ENCODE peak calls at places on chromosome X, in five cellular contexts. M, R, V, E and W are unnamed samples.

GRCh38 chrX:109440475-109440874 is 41.4 kb downstream of the GUCY2F start:
- DNase-seq in V (peak), E (no peak), R (no peak), M (no peak), W (no peak)

GRCh38 chrX:50769389-50770063 is 44.5 kb downstream of the SHROOM4 start:
- DNase-seq in M (no peak), R (no peak), E (no peak), V (no peak), W (no peak)

GRCh38 chrX:147646949-147647717 is 264.6 kb upstream of the FMR1 start:
- DNase-seq in E (no peak), R (no peak), V (no peak), M (no peak), W (no peak)

GRCh38 chrX:332916-333610 is 14.5 kb upstream of the GTPBP6 start:
- DNase-seq in M (no peak), R (no peak), V (no peak), E (no peak), W (no peak)

GRCh38 chrX:139766545-139766983 is 58.6 kb upstream of the MCF2 start:
- DNase-seq in M (no peak), V (no peak), R (no peak), E (no peak), W (no peak)

GRCh38 chrX:21840199-21840557 is 761 bp downstream of the MBTPS2 start:
- DNase-seq in E (no peak), V (peak), R (no peak), M (no peak), W (no peak)

GRCh38 chrX:103864149-103864548 is 32.1 kb upstream of the RAB9B start:
- DNase-seq in R (no peak), E (no peak), V (no peak), M (no peak), W (no peak)

GRCh38 chrX:7168366-7168765 is 20.4 kb upstream of the PUDP start:
- DNase-seq in V (no peak), E (no peak), R (no peak), M (no peak), W (no peak)

GRCh38 chrX:6095469-6095868 is 133.2 kb downstream of the NLGN4X start:
- DNase-seq in M (no peak), R (no peak), V (no peak), E (no peak), W (no peak)
- TF ChIP-seq CTCF in M (no peak), R (peak), V (no peak), E (no peak), W (peak)

DNA sequence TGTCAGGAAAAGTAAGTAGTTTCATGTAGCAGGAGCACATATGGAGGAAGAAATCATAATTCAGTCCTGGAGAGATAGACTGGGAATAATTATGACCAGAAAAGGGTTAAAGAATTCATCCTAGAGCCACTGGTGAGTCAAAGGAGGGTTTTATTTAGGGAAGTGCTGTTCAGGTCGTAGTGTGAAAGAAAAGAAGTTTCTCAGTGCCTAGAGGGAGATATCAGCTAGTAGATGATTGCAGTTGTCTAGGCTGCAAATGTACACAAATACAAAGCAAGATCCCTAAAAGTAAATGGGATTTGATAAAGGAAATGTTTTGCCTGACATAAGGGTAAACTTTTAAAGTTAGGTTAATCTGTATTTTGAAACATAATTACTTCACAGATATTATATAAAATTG is 403.2 kb downstream of the ACTRT1 start:
- DNase-seq in R (no peak), M (no peak), V (no peak), E (no peak), W (no peak)
- TF ChIP-seq CTCF in R (no peak), M (no peak), V (no peak), E (no peak), W (no peak)

DNA sequence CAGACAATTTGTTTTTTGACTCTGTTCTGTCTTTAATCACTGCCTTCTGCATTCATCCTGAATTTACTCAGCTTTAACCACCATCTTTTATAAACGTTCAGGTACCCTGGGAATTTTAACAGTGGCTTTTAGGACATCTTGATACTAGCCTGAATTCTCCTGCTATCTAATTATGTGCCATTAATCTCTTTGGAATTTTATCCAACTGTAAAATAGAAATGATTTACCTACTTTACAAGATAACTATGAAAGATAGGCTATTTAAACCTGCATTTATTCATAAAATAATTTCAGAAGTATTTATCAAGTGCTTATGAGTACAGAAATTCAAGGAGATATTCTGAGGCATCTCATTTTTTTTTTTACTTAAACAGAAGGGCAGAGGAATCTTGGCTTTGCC is 146.5 kb upstream of the PLAC1 start:
- DNase-seq in R (no peak), E (no peak), V (no peak), M (no peak), W (no peak)
- TF ChIP-seq CTCF in R (no peak), E (no peak), V (no peak), M (no peak), W (no peak)

GRCh38 chrX:112642349-112642748 is 37.4 kb downstream of the LHFPL1 start:
- DNase-seq in R (no peak), M (peak), V (peak), E (no peak), W (peak)
- TF ChIP-seq CTCF in R (peak), M (peak), V (peak), E (peak), W (peak)